ENCODE peak calls at places on chromosomes 16 and 17, in ten cellular contexts. One of them, this sample, is unnamed.

GRCh38 chr16:71894229-71894920 is 956 bp upstream of the IST1 start:
- DNase-seq in ascending aorta: no peak
- DNase-seq in suprapubic skin: no peak
- DNase-seq in endodermal cell: peak
- DNase-seq in bronchial epithelial cell: peak
- DNase-seq in stomach: peak
- DNase-seq in cardiac fibroblast: peak
- DNase-seq in transverse colon: peak
- DNase-seq in tibial artery: peak
- DNase-seq in uterus: peak
- DNase-seq in this sample: peak

GRCh38 chr17:58447039-58447975 is 30.0 kb upstream of the RNF43 start:
- DNase-seq in ascending aorta: no peak
- DNase-seq in suprapubic skin: no peak
- DNase-seq in endodermal cell: peak
- DNase-seq in bronchial epithelial cell: peak
- DNase-seq in stomach: peak
- DNase-seq in cardiac fibroblast: peak
- DNase-seq in transverse colon: peak
- DNase-seq in tibial artery: no peak
- DNase-seq in uterus: no peak
- DNase-seq in this sample: no peak

GRCh38 chr16:75372236-75372856 is 61.0 kb downstream of the CFDP1 start:
- DNase-seq in ascending aorta: no peak
- DNase-seq in suprapubic skin: no peak
- DNase-seq in endodermal cell: no peak
- DNase-seq in bronchial epithelial cell: peak
- DNase-seq in stomach: no peak
- DNase-seq in cardiac fibroblast: peak
- DNase-seq in transverse colon: no peak
- DNase-seq in tibial artery: no peak
- DNase-seq in uterus: no peak
- DNase-seq in this sample: no peak

GRCh38 chr17:18262111-18262510 is 1.6 kb downstream of the MIEF2 start:
- DNase-seq in ascending aorta: no peak
- DNase-seq in suprapubic skin: no peak
- DNase-seq in endodermal cell: no peak
- DNase-seq in bronchial epithelial cell: peak
- DNase-seq in stomach: no peak
- DNase-seq in cardiac fibroblast: no peak
- DNase-seq in transverse colon: no peak
- DNase-seq in tibial artery: no peak
- DNase-seq in uterus: no peak
- DNase-seq in this sample: no peak

GRCh38 chr17:78562734-78563133 is 14.5 kb downstream of the DNAH17 start:
- DNase-seq in ascending aorta: no peak
- DNase-seq in suprapubic skin: no peak
- DNase-seq in endodermal cell: no peak
- DNase-seq in bronchial epithelial cell: no peak
- DNase-seq in stomach: no peak
- DNase-seq in cardiac fibroblast: no peak
- DNase-seq in transverse colon: no peak
- DNase-seq in tibial artery: no peak
- DNase-seq in uterus: no peak
- DNase-seq in this sample: no peak

GRCh38 chr17:285751-286422 is 66.7 kb downstream of the RPH3AL start:
- DNase-seq in ascending aorta: no peak
- DNase-seq in suprapubic skin: peak
- DNase-seq in endodermal cell: no peak
- DNase-seq in bronchial epithelial cell: no peak
- DNase-seq in stomach: no peak
- DNase-seq in cardiac fibroblast: no peak
- DNase-seq in transverse colon: no peak
- DNase-seq in tibial artery: peak
- DNase-seq in uterus: peak
- DNase-seq in this sample: no peak

GRCh38 chr16:83887088-83887487 is 11.8 kb upstream of the MLYCD start:
- DNase-seq in ascending aorta: no peak
- DNase-seq in suprapubic skin: no peak
- DNase-seq in endodermal cell: no peak
- DNase-seq in bronchial epithelial cell: peak
- DNase-seq in stomach: peak
- DNase-seq in cardiac fibroblast: peak
- DNase-seq in transverse colon: peak
- DNase-seq in tibial artery: no peak
- DNase-seq in uterus: no peak
- DNase-seq in this sample: no peak

GRCh38 chr16:11273721-11274324 is 394 bp upstream of the PRM3 start:
- DNase-seq in ascending aorta: no peak
- DNase-seq in suprapubic skin: no peak
- DNase-seq in endodermal cell: no peak
- DNase-seq in bronchial epithelial cell: no peak
- DNase-seq in stomach: no peak
- DNase-seq in cardiac fibroblast: no peak
- DNase-seq in transverse colon: no peak
- DNase-seq in tibial artery: no peak
- DNase-seq in uterus: no peak
- DNase-seq in this sample: no peak

GRCh38 chr17:55295411-55296170 is 30.8 kb downstream of the HLF start:
- DNase-seq in ascending aorta: no peak
- DNase-seq in suprapubic skin: no peak
- DNase-seq in endodermal cell: peak
- DNase-seq in bronchial epithelial cell: peak
- DNase-seq in stomach: peak
- DNase-seq in cardiac fibroblast: peak
- DNase-seq in transverse colon: peak
- DNase-seq in tibial artery: no peak
- DNase-seq in uterus: peak
- DNase-seq in this sample: no peak

GRCh38 chr16:49463529-49463928 is 89.9 kb downstream of the C16orf78 start:
- DNase-seq in ascending aorta: no peak
- DNase-seq in suprapubic skin: peak
- DNase-seq in endodermal cell: peak
- DNase-seq in bronchial epithelial cell: no peak
- DNase-seq in stomach: peak
- DNase-seq in cardiac fibroblast: no peak
- DNase-seq in transverse colon: peak
- DNase-seq in tibial artery: peak
- DNase-seq in uterus: no peak
- DNase-seq in this sample: no peak

GRCh38 chr17:14791221-14791620 is 473.9 kb downstream of the PMP22 start:
- DNase-seq in ascending aorta: no peak
- DNase-seq in suprapubic skin: no peak
- DNase-seq in endodermal cell: no peak
- DNase-seq in bronchial epithelial cell: peak
- DNase-seq in stomach: no peak
- DNase-seq in cardiac fibroblast: peak
- DNase-seq in transverse colon: no peak
- DNase-seq in tibial artery: no peak
- DNase-seq in uterus: no peak
- DNase-seq in this sample: no peak

GRCh38 chr16:57711331-57711730 is 16.7 kb downstream of the DRC7 start:
- DNase-seq in ascending aorta: no peak
- DNase-seq in suprapubic skin: no peak
- DNase-seq in endodermal cell: no peak
- DNase-seq in bronchial epithelial cell: no peak
- DNase-seq in stomach: peak
- DNase-seq in cardiac fibroblast: no peak
- DNase-seq in transverse colon: no peak
- DNase-seq in tibial artery: no peak
- DNase-seq in uterus: no peak
- DNase-seq in this sample: no peak

GRCh38 chr16:12455287-12455798 is 348.3 kb downstream of the CPPED1 start:
- DNase-seq in ascending aorta: no peak
- DNase-seq in suprapubic skin: no peak
- DNase-seq in endodermal cell: peak
- DNase-seq in bronchial epithelial cell: peak
- DNase-seq in stomach: peak
- DNase-seq in cardiac fibroblast: peak
- DNase-seq in transverse colon: peak
- DNase-seq in tibial artery: no peak
- DNase-seq in uterus: no peak
- DNase-seq in this sample: no peak

GRCh38 chr17:64504769-64505319 is 1.2 kb downstream of the DDX5 start:
- DNase-seq in ascending aorta: no peak
- DNase-seq in suprapubic skin: no peak
- DNase-seq in endodermal cell: no peak
- DNase-seq in bronchial epithelial cell: peak
- DNase-seq in stomach: no peak
- DNase-seq in cardiac fibroblast: peak
- DNase-seq in transverse colon: no peak
- DNase-seq in tibial artery: no peak
- DNase-seq in uterus: peak
- DNase-seq in this sample: no peak

DNA sequence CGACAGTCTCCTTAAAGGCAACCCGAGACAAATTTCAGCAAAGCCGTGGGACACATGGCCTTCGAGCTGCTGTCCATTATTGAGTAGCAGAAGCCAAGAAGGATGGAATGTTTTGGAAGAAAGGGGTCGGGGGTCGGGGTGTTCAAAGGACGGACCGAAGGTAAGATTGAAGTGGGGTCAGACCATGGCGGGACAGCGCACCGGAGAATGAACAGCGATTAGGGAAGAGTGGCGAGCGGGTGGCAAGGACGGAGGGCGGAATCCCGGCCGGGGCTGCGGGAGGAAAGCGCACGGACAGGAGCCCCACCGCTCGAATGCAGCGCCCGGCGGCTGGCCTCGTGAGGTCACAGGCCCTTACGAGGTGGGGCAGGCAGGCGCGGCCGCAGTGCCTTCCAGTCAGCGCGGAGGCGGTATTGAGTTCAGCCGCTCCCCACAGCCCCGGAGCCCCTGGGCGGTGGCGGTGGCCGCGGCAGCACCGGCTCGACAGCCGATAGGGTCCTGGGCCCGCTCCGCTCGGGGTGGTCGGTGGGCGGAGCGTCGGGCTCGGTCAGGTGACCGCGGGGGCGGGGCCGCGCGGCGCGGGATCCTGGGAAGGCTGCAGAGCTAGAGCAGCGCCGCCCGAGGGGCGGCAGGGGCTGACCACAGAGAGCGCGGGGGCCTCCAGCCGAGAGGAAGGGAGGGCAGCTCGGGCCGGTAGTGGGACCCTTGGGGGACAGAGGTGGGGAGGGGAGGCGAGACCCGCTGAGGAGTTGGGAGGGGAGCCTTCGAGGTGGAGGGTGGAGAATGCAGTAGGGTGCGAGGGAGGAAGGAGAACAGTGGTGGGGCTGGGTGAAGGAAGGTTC is at the start of gene EFCAB13:
- DNase-seq in ascending aorta: peak
- DNase-seq in suprapubic skin: peak
- DNase-seq in endodermal cell: peak
- DNase-seq in bronchial epithelial cell: peak
- DNase-seq in stomach: peak
- DNase-seq in cardiac fibroblast: peak
- DNase-seq in transverse colon: peak
- DNase-seq in tibial artery: peak
- DNase-seq in uterus: peak
- DNase-seq in this sample: peak
- TF ChIP-seq CTCF in ascending aorta: peak
- TF ChIP-seq CTCF in suprapubic skin: peak
- TF ChIP-seq CTCF in endodermal cell: peak
- TF ChIP-seq CTCF in bronchial epithelial cell: no peak
- TF ChIP-seq CTCF in stomach: no peak
- TF ChIP-seq CTCF in cardiac fibroblast: peak
- TF ChIP-seq CTCF in transverse colon: peak
- TF ChIP-seq CTCF in tibial artery: peak
- TF ChIP-seq CTCF in uterus: peak
- TF ChIP-seq CTCF in this sample: no peak

GRCh38 chr17:49434821-49435581 is 20.3 kb upstream of the PHB1 start:
- DNase-seq in ascending aorta: no peak
- DNase-seq in suprapubic skin: peak
- DNase-seq in endodermal cell: peak
- DNase-seq in bronchial epithelial cell: peak
- DNase-seq in stomach: peak
- DNase-seq in cardiac fibroblast: peak
- DNase-seq in transverse colon: peak
- DNase-seq in tibial artery: peak
- DNase-seq in uterus: peak
- DNase-seq in this sample: no peak
- TF ChIP-seq CTCF in ascending aorta: peak
- TF ChIP-seq CTCF in suprapubic skin: peak
- TF ChIP-seq CTCF in endodermal cell: peak
- TF ChIP-seq CTCF in bronchial epithelial cell: peak
- TF ChIP-seq CTCF in stomach: peak
- TF ChIP-seq CTCF in cardiac fibroblast: peak
- TF ChIP-seq CTCF in transverse colon: peak
- TF ChIP-seq CTCF in tibial artery: peak
- TF ChIP-seq CTCF in uterus: peak
- TF ChIP-seq CTCF in this sample: no peak

GRCh38 chr16:72963508-72963907 is 84.4 kb downstream of the ZFHX3 start:
- DNase-seq in ascending aorta: no peak
- DNase-seq in suprapubic skin: no peak
- DNase-seq in endodermal cell: no peak
- DNase-seq in bronchial epithelial cell: no peak
- DNase-seq in stomach: no peak
- DNase-seq in cardiac fibroblast: no peak
- DNase-seq in transverse colon: no peak
- DNase-seq in tibial artery: peak
- DNase-seq in uterus: no peak
- DNase-seq in this sample: no peak
- TF ChIP-seq CTCF in ascending aorta: no peak
- TF ChIP-seq CTCF in suprapubic skin: no peak
- TF ChIP-seq CTCF in endodermal cell: no peak
- TF ChIP-seq CTCF in bronchial epithelial cell: no peak
- TF ChIP-seq CTCF in stomach: no peak
- TF ChIP-seq CTCF in cardiac fibroblast: no peak
- TF ChIP-seq CTCF in transverse colon: no peak
- TF ChIP-seq CTCF in tibial artery: no peak
- TF ChIP-seq CTCF in uterus: no peak
- TF ChIP-seq CTCF in this sample: no peak

GRCh38 chr16:65745-66144 is 6.7 kb downstream of the RHBDF1 start:
- DNase-seq in ascending aorta: no peak
- DNase-seq in suprapubic skin: peak
- DNase-seq in endodermal cell: peak
- DNase-seq in bronchial epithelial cell: peak
- DNase-seq in stomach: peak
- DNase-seq in cardiac fibroblast: peak
- DNase-seq in transverse colon: peak
- DNase-seq in tibial artery: peak
- DNase-seq in uterus: peak
- DNase-seq in this sample: peak

GRCh38 chr16:66309-67182 is 5.9 kb downstream of the RHBDF1 start:
- DNase-seq in ascending aorta: no peak
- DNase-seq in suprapubic skin: no peak
- DNase-seq in endodermal cell: no peak
- DNase-seq in bronchial epithelial cell: no peak
- DNase-seq in stomach: no peak
- DNase-seq in cardiac fibroblast: no peak
- DNase-seq in transverse colon: no peak
- DNase-seq in tibial artery: no peak
- DNase-seq in uterus: no peak
- DNase-seq in this sample: no peak

GRCh38 chr16:67884-68789 is 4.3 kb downstream of the RHBDF1 start:
- DNase-seq in ascending aorta: no peak
- DNase-seq in suprapubic skin: no peak
- DNase-seq in endodermal cell: no peak
- DNase-seq in bronchial epithelial cell: no peak
- DNase-seq in stomach: no peak
- DNase-seq in cardiac fibroblast: peak
- DNase-seq in transverse colon: no peak
- DNase-seq in tibial artery: no peak
- DNase-seq in uterus: no peak
- DNase-seq in this sample: no peak

GRCh38 chr16:69181-69580 is 3.2 kb downstream of the RHBDF1 start:
- DNase-seq in ascending aorta: no peak
- DNase-seq in suprapubic skin: no peak
- DNase-seq in endodermal cell: no peak
- DNase-seq in bronchial epithelial cell: no peak
- DNase-seq in stomach: no peak
- DNase-seq in cardiac fibroblast: no peak
- DNase-seq in transverse colon: no peak
- DNase-seq in tibial artery: no peak
- DNase-seq in uterus: no peak
- DNase-seq in this sample: no peak

GRCh38 chr16:67183-67791 is 5.1 kb downstream of the RHBDF1 start:
- DNase-seq in ascending aorta: no peak
- DNase-seq in suprapubic skin: no peak
- DNase-seq in endodermal cell: no peak
- DNase-seq in bronchial epithelial cell: no peak
- DNase-seq in stomach: no peak
- DNase-seq in cardiac fibroblast: no peak
- DNase-seq in transverse colon: no peak
- DNase-seq in tibial artery: no peak
- DNase-seq in uterus: no peak
- DNase-seq in this sample: no peak
- TF ChIP-seq CTCF in ascending aorta: no peak
- TF ChIP-seq CTCF in suprapubic skin: no peak
- TF ChIP-seq CTCF in endodermal cell: no peak
- TF ChIP-seq CTCF in bronchial epithelial cell: no peak
- TF ChIP-seq CTCF in stomach: no peak
- TF ChIP-seq CTCF in cardiac fibroblast: no peak
- TF ChIP-seq CTCF in transverse colon: no peak
- TF ChIP-seq CTCF in tibial artery: no peak
- TF ChIP-seq CTCF in uterus: no peak
- TF ChIP-seq CTCF in this sample: no peak